ENCODE peak calls at places on chromosomes 3 and 15, in four cellular contexts. G, P, U and K are unnamed samples.

GRCh38 chr3:129653019-129653418 is 46.5 kb upstream of the PLXND1 start:
- DNase-seq in G (no peak), P (no peak), U (no peak), K (no peak)

GRCh38 chr3:194811118-194811517 is 125.4 kb downstream of the FAM43A start:
- DNase-seq in G (no peak), P (no peak), U (no peak), K (no peak)

GRCh38 chr3:101941253-101942039 is 92.1 kb downstream of the NFKBIZ start:
- DNase-seq in G (no peak), P (no peak), U (no peak), K (no peak)

GRCh38 chr3:111493276-111493675 is 48.7 kb upstream of the CD96 start:
- DNase-seq in G (no peak), P (no peak), U (no peak), K (no peak)

GRCh38 chr3:8490079-8490552 is 11.5 kb upstream of the LMCD1 start:
- DNase-seq in G (peak), P (no peak), U (no peak), K (no peak)

GRCh38 chr3:135503429-135504083 is 462.0 kb upstream of the PPP2R3A start:
- DNase-seq in G (peak), P (peak), U (no peak), K (no peak)

GRCh38 chr3:63450634-63451363 is 172.7 kb downstream of the SYNPR start:
- DNase-seq in G (peak), P (no peak), U (no peak), K (no peak)

GRCh38 chr15:32933241-32933640 is 215.4 kb downstream of the GREM1 start:
- DNase-seq in G (no peak), P (no peak), U (no peak), K (no peak)

GRCh38 chr15:78347586-78348543 is 7.7 kb downstream of the CRABP1 start:
- DNase-seq in G (no peak), P (no peak), U (no peak), K (no peak)

GRCh38 chr15:89068325-89068784 is 19.9 kb upstream of the ABHD2 start:
- DNase-seq in G (peak), P (no peak), U (peak), K (no peak)

GRCh38 chr3:105584351-105584790 is 217.7 kb downstream of the ALCAM start:
- DNase-seq in G (peak), P (no peak), U (no peak), K (no peak)

GRCh38 chr3:47394140-47394855 is 13.5 kb downstream of the PTPN23 start:
- DNase-seq in G (no peak), P (no peak), U (no peak), K (no peak)

GRCh38 chr15:71691700-71692417 is 118.5 kb upstream of the NR2E3 start:
- DNase-seq in G (peak), P (peak), U (no peak), K (no peak)

GRCh38 chr15:39127925-39128617 is 452.8 kb upstream of the THBS1 start:
- DNase-seq in G (peak), P (no peak), U (no peak), K (no peak)

GRCh38 chr3:101868534-101869464 is 19.5 kb downstream of the NFKBIZ start:
- DNase-seq in G (no peak), P (peak), U (no peak), K (no peak)

GRCh38 chr15:36965561-36966342 is 134.6 kb downstream of the MEIS2 start:
- DNase-seq in G (no peak), P (no peak), U (no peak), K (no peak)